ENCODE peak calls at places on chromosome 18, in nine cellular contexts. M, N, W, D, X, J, I, Z and S are unnamed samples.
A peak's percentile ranks its signal among the peaks of the same experiment; 100 is the strongest.

GRCh38 chr18:58637197-58637596 is 8.3 kb upstream of the ALPK2 start:
- DNase-seq in M (no peak), N (no peak), W (no peak), D (no peak), X (no peak), J (no peak), I (no peak), Z (no peak), S (no peak)

GRCh38 chr18:23257153-23257552 is 121.9 kb downstream of the CABLES1 start:
- DNase-seq in M (no peak), N (no peak), W (no peak), D (no peak), X (no peak), J (no peak), I (no peak), Z (no peak), S (no peak)

GRCh38 chr18:79580481-79581171 is 99.0 kb upstream of the CTDP1 start:
- DNase-seq in M (no peak), N (no peak), W (peak; percentile 19), D (peak; percentile 58), X (no peak), J (no peak), I (no peak), Z (no peak), S (no peak)

GRCh38 chr18:8703181-8703638 is 2.1 kb upstream of the MTCL1 start:
- DNase-seq in M (no peak), N (no peak), W (no peak), D (peak; percentile 57), X (no peak), J (no peak), I (no peak), Z (no peak), S (no peak)

GRCh38 chr18:48983793-48984437 is 33.1 kb upstream of the SMAD7 start:
- DNase-seq in M (no peak), N (peak; percentile 50), W (no peak), D (peak; percentile 75), X (peak; percentile 56), J (no peak), I (peak; percentile 67), Z (peak; percentile 93), S (no peak)

GRCh38 chr18:8849696-8850095 is 144.3 kb downstream of the MTCL1 start:
- DNase-seq in M (no peak), N (no peak), W (no peak), D (no peak), X (no peak), J (no peak), I (no peak), Z (no peak), S (no peak)

GRCh38 chr18:46721331-46721730 is 35.5 kb downstream of the ST8SIA5 start:
- DNase-seq in M (no peak), N (no peak), W (no peak), D (no peak), X (no peak), J (no peak), I (no peak), Z (no peak), S (no peak)

GRCh38 chr18:50268022-50268747 is 1.9 kb upstream of the CFAP53 start:
- DNase-seq in M (no peak), N (peak; percentile 88), W (peak; percentile 66), D (peak; percentile 94), X (peak; percentile 78), J (peak; percentile 62), I (no peak), Z (no peak), S (peak; percentile 67)

GRCh38 chr18:53458944-53459580 is 765.4 kb downstream of the MBD2 start:
- DNase-seq in M (peak; percentile 75), N (no peak), W (peak; percentile 42), D (peak; percentile 51), X (no peak), J (no peak), I (no peak), Z (peak; percentile 32), S (no peak)

GRCh38 chr18:38330573-38330972 is 765.0 kb upstream of the CELF4 start:
- DNase-seq in M (no peak), N (no peak), W (no peak), D (no peak), X (no peak), J (no peak), I (no peak), Z (no peak), S (no peak)

GRCh38 chr18:65754121-65754520 is 3.3 kb downstream of the CDH7 start:
- DNase-seq in M (peak; percentile 79), N (no peak), W (no peak), D (no peak), X (no peak), J (no peak), I (peak; percentile 36), Z (no peak), S (no peak)

GRCh38 chr18:27599202-27599829 is 414.2 kb upstream of the CHST9 start:
- DNase-seq in M (peak; percentile 63), N (peak; percentile 61), W (peak; percentile 53), D (no peak), X (peak; percentile 39), J (no peak), I (peak; percentile 35), Z (peak; percentile 58), S (no peak)

GRCh38 chr18:3525870-3526420 is 76.0 kb downstream of the TGIF1 start:
- DNase-seq in M (peak; percentile 55), N (peak; percentile 32), W (peak; percentile 63), D (no peak), X (no peak), J (no peak), I (peak; percentile 96), Z (peak; percentile 30), S (no peak)

GRCh38 chr18:77344777-77345507 is 95.3 kb downstream of the GALR1 start:
- DNase-seq in M (no peak), N (no peak), W (no peak), D (no peak), X (no peak), J (no peak), I (no peak), Z (no peak), S (no peak)

GRCh38 chr18:61948196-61948800 is 55.5 kb upstream of the RNF152 start:
- DNase-seq in M (no peak), N (no peak), W (no peak), D (no peak), X (no peak), J (no peak), I (no peak), Z (no peak), S (no peak)

GRCh38 chr18:23369231-23369630 is 83.9 kb upstream of the RIOK3 start:
- DNase-seq in M (no peak), N (no peak), W (no peak), D (no peak), X (no peak), J (no peak), I (no peak), Z (no peak), S (no peak)

GRCh38 chr18:23605941-23606340 is 19.6 kb upstream of the NPC1 start:
- DNase-seq in M (no peak), N (no peak), W (no peak), D (no peak), X (no peak), J (no peak), I (no peak), Z (no peak), S (no peak)

GRCh38 chr18:59517446-59518171 is 158.5 kb upstream of the LMAN1 start:
- DNase-seq in M (no peak), N (no peak), W (no peak), D (no peak), X (no peak), J (no peak), I (no peak), Z (no peak), S (no peak)

GRCh38 chr18:26909599-26910290 is 44.2 kb upstream of the AQP4 start:
- DNase-seq in M (no peak), N (no peak), W (peak; percentile 59), D (no peak), X (no peak), J (no peak), I (no peak), Z (no peak), S (no peak)

GRCh38 chr18:13574761-13575160 is 151.6 kb downstream of the FAM210A start:
- DNase-seq in M (no peak), N (no peak), W (no peak), D (no peak), X (no peak), J (no peak), I (no peak), Z (no peak), S (no peak)

GRCh38 chr18:51664236-51664635 is 466.8 kb upstream of the MEX3C start:
- DNase-seq in M (no peak), N (no peak), W (no peak), D (no peak), X (no peak), J (no peak), I (no peak), Z (no peak), S (no peak)

GRCh38 chr18:24797987-24798386 is 337.6 kb downstream of the HRH4 start:
- DNase-seq in M (no peak), N (no peak), W (no peak), D (no peak), X (no peak), J (no peak), I (no peak), Z (no peak), S (no peak)

GRCh38 chr18:2686349-2686968 is 30.9 kb downstream of the SMCHD1 start:
- DNase-seq in M (no peak), N (no peak), W (no peak), D (no peak), X (no peak), J (no peak), I (no peak), Z (no peak), S (no peak)

GRCh38 chr18:50286391-50287027 is 983 bp downstream of the CXXC1 start:
- DNase-seq in M (peak; percentile 20), N (peak; percentile 71), W (no peak), D (peak; percentile 66), X (peak; percentile 30), J (no peak), I (no peak), Z (peak; percentile 48), S (no peak)

GRCh38 chr18:49591271-49591670 is 29.4 kb downstream of the LIPG start:
- DNase-seq in M (no peak), N (peak; percentile 70), W (no peak), D (no peak), X (no peak), J (no peak), I (no peak), Z (no peak), S (no peak)

GRCh38 chr18:79926306-79926705 is 25.1 kb downstream of the SLC66A2 start:
- DNase-seq in M (no peak), N (no peak), W (peak; percentile 9), D (no peak), X (no peak), J (no peak), I (no peak), Z (no peak), S (no peak)

GRCh38 chr18:48864876-48865275 is 85.9 kb downstream of the SMAD7 start:
- DNase-seq in M (no peak), N (no peak), W (no peak), D (peak; percentile 24), X (peak; percentile 11), J (no peak), I (no peak), Z (peak; percentile 73), S (no peak)

GRCh38 chr18:25076980-25077780 is 274.8 kb downstream of the ZNF521 start:
- DNase-seq in M (no peak), N (peak; percentile 6), W (no peak), D (no peak), X (no peak), J (no peak), I (no peak), Z (no peak), S (no peak)

GRCh38 chr18:79980585-79980984 is 7.8 kb downstream of the TXNL4A start:
- DNase-seq in M (no peak), N (no peak), W (no peak), D (no peak), X (no peak), J (no peak), I (no peak), Z (no peak), S (no peak)

GRCh38 chr18:22691988-22692710 is 241.0 kb upstream of the RBBP8 start:
- DNase-seq in M (no peak), N (no peak), W (no peak), D (no peak), X (no peak), J (no peak), I (no peak), Z (no peak), S (no peak)

GRCh38 chr18:54094474-54094873 is 130.0 kb downstream of the MBD2 start:
- DNase-seq in M (no peak), N (no peak), W (no peak), D (no peak), X (no peak), J (no peak), I (no peak), Z (no peak), S (no peak)